ENCODE peak calls at places on chromosomes 11 and 22, in seven cellular contexts. P is spleen, J is esophagus muscularis mucosa, K is breast epithelium, Y is GM23338, C is HepG2, I is transverse colon. H is an unnamed sample.

GRCh38 chr11:130424613-130425140 is 3.7 kb downstream of the ADAMTS8 start:
- DNase-seq in J (no peak), C (no peak), Y (no peak), K (no peak), I (no peak), P (no peak), H (no peak)

GRCh38 chr11:120977470-120977869 is 46.4 kb upstream of the TBCEL start:
- DNase-seq in J (no peak), C (no peak), K (no peak), P (no peak), I (no peak), Y (no peak), H (no peak)

GRCh38 chr11:70611890-70612289 is 213.6 kb downstream of the CTTN start:
- DNase-seq in I (no peak), C (no peak), Y (peak), J (no peak), P (peak), K (no peak), H (no peak)

GRCh38 chr11:87859583-87859982 is 315.7 kb downstream of the RAB38 start:
- DNase-seq in Y (no peak), J (no peak), C (no peak), I (no peak), K (no peak), P (no peak), H (no peak)

GRCh38 chr11:126006068-126006467 is 56.6 kb downstream of the CDON start:
- DNase-seq in C (no peak), P (no peak), J (no peak), K (no peak), Y (no peak), I (no peak), H (no peak)

GRCh38 chr11:128279861-128280260 is 307.5 kb downstream of the ETS1 start:
- DNase-seq in K (no peak), P (no peak), J (no peak), I (no peak), C (no peak), Y (no peak), H (no peak)

GRCh38 chr11:67355023-67355793 is 1.9 kb upstream of the POLD4 start:
- DNase-seq in J (no peak), C (no peak), K (no peak), P (peak), Y (no peak), I (no peak), H (no peak)

GRCh38 chr22:29773233-29773632 is 6.1 kb downstream of the UQCR10 start:
- DNase-seq in K (no peak), P (no peak), Y (no peak), C (no peak), I (no peak), J (no peak), H (no peak)

GRCh38 chr11:66996609-66997273 is 21.6 kb downstream of the C11orf86 start:
- DNase-seq in P (no peak), C (peak), K (no peak), J (no peak), I (no peak), Y (no peak), H (no peak)

GRCh38 chr11:43574949-43575915 is 105.3 kb upstream of the HSD17B12 start:
- DNase-seq in C (no peak), I (no peak), K (no peak), P (no peak), J (no peak), Y (peak), H (no peak)

GRCh38 chr11:118924591-118925585 is 838 bp downstream of the BCL9L start:
- DNase-seq in I (peak), P (peak), K (no peak), C (no peak), Y (peak), J (no peak), H (no peak)
- TF ChIP-seq POLR2AphosphoS5 in I (no peak), P (no peak), K (no peak), C (no peak), Y (no peak), J (no peak), H (no peak)

DNA sequence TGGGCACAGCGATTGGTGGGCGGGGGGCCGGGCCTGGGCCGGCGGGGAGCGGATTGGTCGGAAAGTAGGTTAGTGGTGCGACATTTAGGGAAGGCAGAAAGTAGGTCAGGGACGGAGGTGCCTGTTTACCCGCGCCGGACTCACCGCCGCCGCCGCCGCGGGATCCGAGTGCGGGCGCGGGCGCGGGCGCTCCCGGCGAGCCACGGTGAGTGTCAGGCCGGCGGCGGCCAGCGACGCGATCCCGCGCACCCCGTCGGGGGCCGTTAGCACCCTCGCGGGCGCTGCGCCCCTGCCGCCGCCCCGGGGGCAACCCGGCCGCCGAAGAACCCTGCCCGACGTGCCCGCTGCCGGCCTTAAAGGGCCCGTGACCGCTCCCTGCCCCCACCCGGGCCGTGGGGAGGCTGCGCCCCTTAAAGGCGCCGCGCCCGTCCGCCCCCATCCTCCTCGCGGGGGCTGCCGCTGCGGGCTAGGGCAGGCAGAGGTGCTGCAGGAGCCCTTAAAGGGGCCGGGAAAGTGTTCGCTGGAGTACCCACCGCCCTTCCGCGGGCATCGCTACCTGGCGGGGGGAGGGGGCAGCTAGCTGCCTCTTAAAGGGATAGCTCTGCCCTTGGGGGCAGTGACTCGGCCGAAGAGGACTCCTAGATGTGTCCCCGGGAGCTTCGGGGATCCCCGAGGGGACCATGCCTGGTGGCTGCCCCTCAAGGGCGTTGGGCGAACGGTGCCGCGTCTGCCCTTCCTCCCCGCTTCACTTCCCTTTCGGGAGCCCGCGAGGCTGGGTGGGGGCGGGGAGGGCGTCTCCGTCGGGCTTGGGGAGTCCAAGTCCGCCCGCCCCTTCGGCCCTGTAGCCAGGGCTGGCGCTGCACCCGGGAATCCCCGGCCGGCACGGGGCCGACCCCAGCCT is at the start of gene BMAL1:
- DNase-seq in J (peak), C (no peak), P (peak), I (peak), Y (peak), K (peak), H (no peak)
- H3K4me3 ChIP-seq in J (peak), C (peak), P (peak), I (peak), Y (peak), K (peak), H (peak)

GRCh38 chr22:37442537-37442936 is 15.3 kb upstream of the ELFN2 start:
- DNase-seq in C (peak), I (no peak), K (no peak), J (no peak), P (no peak), Y (no peak), H (no peak)
- TF ChIP-seq POLR2AphosphoS5 in C (no peak), I (no peak), K (no peak), J (no peak), P (no peak), Y (no peak), H (no peak)

GRCh38 chr11:65016705-65017104 is 2.7 kb downstream of the ARL2 start:
- DNase-seq in J (no peak), P (no peak), I (no peak), Y (peak), C (no peak), K (no peak), H (no peak)
- H3K4me3 ChIP-seq in J (no peak), P (no peak), I (no peak), Y (no peak), C (no peak), K (no peak), H (no peak)

GRCh38 chr11:20605602-20606091 is 6.2 kb downstream of the SLC6A5 start:
- DNase-seq in J (no peak), K (no peak), I (no peak), P (no peak), C (no peak), Y (no peak), H (no peak)

GRCh38 chr11:20604295-20604803 is 4.9 kb downstream of the SLC6A5 start:
- DNase-seq in K (no peak), J (no peak), C (no peak), P (no peak), Y (no peak), I (no peak), H (no peak)

GRCh38 chr11:20601221-20601914 is 2.0 kb downstream of the SLC6A5 start:
- DNase-seq in P (no peak), Y (peak), J (no peak), C (no peak), K (no peak), I (no peak), H (no peak)

GRCh38 chr11:20608938-20609337 is 9.5 kb downstream of the SLC6A5 start:
- DNase-seq in Y (no peak), P (no peak), K (no peak), I (no peak), C (no peak), J (no peak), H (no peak)

GRCh38 chr11:20604864-20605601 is 5.6 kb downstream of the SLC6A5 start:
- DNase-seq in K (no peak), P (no peak), J (no peak), I (no peak), Y (no peak), C (no peak), H (no peak)
- TF ChIP-seq POLR2AphosphoS5 in K (no peak), P (no peak), J (no peak), I (no peak), Y (no peak), C (no peak), H (no peak)

H was measured in SK-N-MC.